ENCODE peak calls at places on chromosome 21, in five cellular contexts. One of them, this sample, is unnamed.

GRCh38 chr21:41010981-41011380 is 157.0 kb upstream of the BACE2 start:
- DNase-seq in GM12878: no peak
- DNase-seq in HepG2: no peak
- DNase-seq in K562: no peak
- DNase-seq in H1: no peak
- DNase-seq in this sample: no peak

GRCh38 chr21:21200103-21200938 is 202.1 kb downstream of the NCAM2 start:
- DNase-seq in HepG2: no peak
- DNase-seq in H1: no peak
- DNase-seq in GM12878: no peak
- DNase-seq in K562: peak; percentile 47
- DNase-seq in this sample: no peak

GRCh38 chr21:41280115-41280919 is 36.3 kb upstream of the FAM3B start:
- DNase-seq in GM12878: no peak
- DNase-seq in K562: no peak
- DNase-seq in H1: no peak
- DNase-seq in HepG2: no peak
- DNase-seq in this sample: no peak

GRCh38 chr21:28884481-28884880 is 108.2 kb downstream of the LTN1 start:
- DNase-seq in HepG2: no peak
- DNase-seq in H1: no peak
- DNase-seq in K562: no peak
- DNase-seq in GM12878: no peak
- DNase-seq in this sample: no peak

GRCh38 chr21:44549525-44550211 is 1.6 kb downstream of the KRTAP10-2 start:
- DNase-seq in H1: no peak
- DNase-seq in HepG2: no peak
- DNase-seq in GM12878: no peak
- DNase-seq in K562: no peak
- DNase-seq in this sample: no peak

GRCh38 chr21:38988211-38989096 is 182.7 kb downstream of the ETS2 start:
- DNase-seq in H1: no peak
- DNase-seq in K562: no peak
- DNase-seq in GM12878: no peak
- DNase-seq in HepG2: no peak
- DNase-seq in this sample: no peak

GRCh38 chr21:40165212-40165611 is 298.0 kb downstream of the PCP4 start:
- DNase-seq in HepG2: no peak
- DNase-seq in H1: no peak
- DNase-seq in GM12878: no peak
- DNase-seq in K562: no peak
- DNase-seq in this sample: no peak

GRCh38 chr21:38330671-38331070 is 73.9 kb downstream of the KCNJ15 start:
- DNase-seq in H1: no peak
- DNase-seq in HepG2: no peak
- DNase-seq in GM12878: no peak
- DNase-seq in K562: no peak
- DNase-seq in this sample: no peak

GRCh38 chr21:36773111-36773510 is 74.2 kb downstream of the SIM2 start:
- DNase-seq in HepG2: peak; percentile 55
- DNase-seq in K562: no peak
- DNase-seq in GM12878: no peak
- DNase-seq in H1: no peak
- DNase-seq in this sample: no peak

GRCh38 chr21:37060296-37060695 is 12.6 kb downstream of the PIGP start:
- DNase-seq in HepG2: peak; percentile 89
- DNase-seq in K562: no peak
- DNase-seq in H1: peak; percentile 43
- DNase-seq in GM12878: no peak
- DNase-seq in this sample: peak; percentile 82

GRCh38 chr21:41475714-41476405 is 32.1 kb downstream of the TMPRSS2 start:
- DNase-seq in H1: no peak
- DNase-seq in HepG2: peak; percentile 36
- DNase-seq in GM12878: no peak
- DNase-seq in K562: no peak
- DNase-seq in this sample: no peak

GRCh38 chr21:32698971-32699693 is 28.7 kb downstream of the SYNJ1 start:
- DNase-seq in K562: no peak
- DNase-seq in H1: no peak
- DNase-seq in HepG2: no peak
- DNase-seq in GM12878: no peak
- DNase-seq in this sample: no peak

GRCh38 chr21:33198346-33199135 is 31.2 kb upstream of the IFNAR2 start:
- DNase-seq in H1: no peak
- DNase-seq in GM12878: no peak
- DNase-seq in HepG2: no peak
- DNase-seq in K562: no peak
- DNase-seq in this sample: no peak

GRCh38 chr21:42520628-42521253 is 7.1 kb downstream of the SLC37A1 start:
- DNase-seq in GM12878: no peak
- DNase-seq in HepG2: no peak
- DNase-seq in K562: peak; percentile 64
- DNase-seq in H1: no peak
- DNase-seq in this sample: no peak
- TF ChIP-seq SRF in GM12878: no peak
- TF ChIP-seq SRF in HepG2: no peak
- TF ChIP-seq SRF in K562: no peak
- TF ChIP-seq SRF in H1: no peak
- TF ChIP-seq SRF in this sample: no peak

GRCh38 chr21:15552914-15553491 is 176.8 kb upstream of the USP25 start:
- DNase-seq in HepG2: peak; percentile 35
- DNase-seq in K562: no peak
- DNase-seq in H1: no peak
- DNase-seq in GM12878: no peak
- DNase-seq in this sample: no peak
- TF ChIP-seq SRF in HepG2: no peak
- TF ChIP-seq SRF in K562: no peak
- TF ChIP-seq SRF in H1: no peak
- TF ChIP-seq SRF in GM12878: no peak
- TF ChIP-seq SRF in this sample: no peak

GRCh38 chr21:34613679-34614442 is 1.1 kb downstream of the RCAN1 start:
- DNase-seq in H1: no peak
- DNase-seq in K562: peak; percentile 36
- DNase-seq in HepG2: no peak
- DNase-seq in GM12878: no peak
- DNase-seq in this sample: no peak
- TF ChIP-seq SRF in H1: no peak
- TF ChIP-seq SRF in K562: no peak
- TF ChIP-seq SRF in HepG2: no peak
- TF ChIP-seq SRF in GM12878: no peak
- TF ChIP-seq SRF in this sample: no peak

GRCh38 chr21:42722153-42722552 is 68.7 kb downstream of the PDE9A start:
- DNase-seq in H1: no peak
- DNase-seq in GM12878: no peak
- DNase-seq in K562: no peak
- DNase-seq in HepG2: no peak
- DNase-seq in this sample: no peak

GRCh38 chr21:42724226-42724920 is 71.0 kb downstream of the PDE9A start:
- DNase-seq in GM12878: no peak
- DNase-seq in H1: no peak
- DNase-seq in HepG2: peak; percentile 91
- DNase-seq in K562: no peak
- DNase-seq in this sample: peak; percentile 89

GRCh38 chr21:42725416-42725930 is 72.1 kb downstream of the PDE9A start:
- DNase-seq in H1: no peak
- DNase-seq in HepG2: no peak
- DNase-seq in K562: no peak
- DNase-seq in GM12878: no peak
- DNase-seq in this sample: no peak

GRCh38 chr21:42722808-42723470 is 69.5 kb downstream of the PDE9A start:
- DNase-seq in K562: no peak
- DNase-seq in HepG2: no peak
- DNase-seq in GM12878: no peak
- DNase-seq in H1: no peak
- DNase-seq in this sample: no peak

DNA sequence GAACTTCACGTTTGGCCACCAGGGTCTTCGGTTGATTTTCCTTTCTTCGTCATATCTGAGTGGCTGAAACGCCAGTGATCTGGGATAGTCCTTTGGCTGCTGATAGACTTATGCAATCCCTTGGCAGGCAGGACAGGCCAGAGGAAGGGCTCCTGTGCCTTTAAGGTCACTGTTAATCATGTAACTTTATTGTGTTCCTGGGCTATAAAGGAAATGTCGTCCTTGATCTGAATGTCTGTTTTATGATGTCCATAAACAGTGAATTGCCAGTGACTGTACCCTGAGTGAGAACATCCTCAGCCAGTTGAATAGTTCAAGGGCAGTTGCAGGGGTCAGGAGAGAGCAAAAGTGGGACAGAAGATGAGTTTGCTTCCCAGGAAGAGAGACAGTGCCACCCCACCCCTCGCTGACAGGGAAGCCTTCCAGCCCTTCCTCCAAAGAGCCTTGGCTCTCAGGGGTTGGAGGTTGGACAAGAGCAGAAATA is 68.0 kb downstream of the PDE9A start:
- DNase-seq in H1: no peak
- DNase-seq in K562: no peak
- DNase-seq in GM12878: no peak
- DNase-seq in HepG2: peak; percentile 30
- DNase-seq in this sample: no peak
- TF ChIP-seq SRF in H1: no peak
- TF ChIP-seq SRF in K562: no peak
- TF ChIP-seq SRF in GM12878: no peak
- TF ChIP-seq SRF in HepG2: no peak
- TF ChIP-seq SRF in this sample: no peak

DNA sequence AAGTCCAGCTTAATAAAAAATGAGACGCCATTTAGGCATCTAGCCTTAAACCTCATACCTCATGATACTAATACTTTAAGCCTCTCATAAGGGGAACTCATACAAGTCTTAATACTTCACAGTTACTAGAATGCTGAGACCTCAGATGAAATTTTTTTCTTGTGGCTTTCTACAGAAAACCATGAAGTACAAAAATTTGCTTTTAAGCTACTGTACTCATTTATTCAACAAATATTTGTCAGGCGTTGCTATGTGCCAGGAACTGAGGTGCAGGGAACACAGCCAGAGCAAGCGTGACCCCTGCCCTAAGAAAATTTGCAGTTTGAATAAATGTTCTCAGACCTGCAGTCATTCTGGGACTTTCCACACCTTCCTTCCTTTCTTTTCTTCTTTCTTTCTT is 150.6 kb downstream of the MRPL39 start:
- DNase-seq in GM12878: peak; percentile 77
- DNase-seq in K562: no peak
- DNase-seq in HepG2: no peak
- DNase-seq in H1: no peak
- DNase-seq in this sample: no peak
- TF ChIP-seq SRF in GM12878: no peak
- TF ChIP-seq SRF in K562: no peak
- TF ChIP-seq SRF in HepG2: no peak
- TF ChIP-seq SRF in H1: no peak
- TF ChIP-seq SRF in this sample: no peak